ENCODE peak calls at places on chromosomes 11 and 22, in four cellular contexts. One of them, this sample, is unnamed.

GRCh38 chr22:30694638-30695350 is at the start of gene OSBP2:
- DNase-seq in Right ventricle myocardium superior: peak; percentile 64
- DNase-seq in progenitor cell of endocrine pancreas: peak; percentile 52
- DNase-seq in stimulated activated CD4-positive, alpha-beta T cell treated with anti-CD3 and anti-CD28 coated beads, Interleukin-15, amount 100 ng/mL, for 24 hours: peak; percentile 57
- DNase-seq in this sample: no peak

GRCh38 chr11:20088368-20089260 is 71.7 kb downstream of the DBX1 start:
- DNase-seq in stimulated activated CD4-positive, alpha-beta T cell treated with anti-CD3 and anti-CD28 coated beads, Interleukin-15, amount 100 ng/mL, for 24 hours: no peak
- DNase-seq in Right ventricle myocardium superior: no peak
- DNase-seq in progenitor cell of endocrine pancreas: no peak
- DNase-seq in this sample: no peak

GRCh38 chr11:92596596-92597317 is 372.1 kb downstream of the FAT3 start:
- DNase-seq in Right ventricle myocardium superior: no peak
- DNase-seq in progenitor cell of endocrine pancreas: no peak
- DNase-seq in stimulated activated CD4-positive, alpha-beta T cell treated with anti-CD3 and anti-CD28 coated beads, Interleukin-15, amount 100 ng/mL, for 24 hours: no peak
- DNase-seq in this sample: no peak

GRCh38 chr11:88305430-88305829 is 32.1 kb downstream of the CTSC start:
- DNase-seq in stimulated activated CD4-positive, alpha-beta T cell treated with anti-CD3 and anti-CD28 coated beads, Interleukin-15, amount 100 ng/mL, for 24 hours: no peak
- DNase-seq in progenitor cell of endocrine pancreas: no peak
- DNase-seq in Right ventricle myocardium superior: no peak
- DNase-seq in this sample: no peak

GRCh38 chr22:48299124-48299523 is 1528.5 kb downstream of the BRD1 start:
- DNase-seq in Right ventricle myocardium superior: no peak
- DNase-seq in stimulated activated CD4-positive, alpha-beta T cell treated with anti-CD3 and anti-CD28 coated beads, Interleukin-15, amount 100 ng/mL, for 24 hours: no peak
- DNase-seq in progenitor cell of endocrine pancreas: no peak
- DNase-seq in this sample: no peak

GRCh38 chr22:36379593-36380361 is 8.0 kb downstream of the MYH9 start:
- DNase-seq in progenitor cell of endocrine pancreas: no peak
- DNase-seq in Right ventricle myocardium superior: no peak
- DNase-seq in stimulated activated CD4-positive, alpha-beta T cell treated with anti-CD3 and anti-CD28 coated beads, Interleukin-15, amount 100 ng/mL, for 24 hours: peak; percentile 54
- DNase-seq in this sample: no peak

GRCh38 chr11:96303067-96303466 is 39.9 kb downstream of the MAML2 start:
- DNase-seq in Right ventricle myocardium superior: no peak
- DNase-seq in stimulated activated CD4-positive, alpha-beta T cell treated with anti-CD3 and anti-CD28 coated beads, Interleukin-15, amount 100 ng/mL, for 24 hours: no peak
- DNase-seq in progenitor cell of endocrine pancreas: no peak
- DNase-seq in this sample: no peak

GRCh38 chr22:37632174-37633081 is 7.0 kb upstream of the SH3BP1 start:
- DNase-seq in progenitor cell of endocrine pancreas: no peak
- DNase-seq in Right ventricle myocardium superior: no peak
- DNase-seq in stimulated activated CD4-positive, alpha-beta T cell treated with anti-CD3 and anti-CD28 coated beads, Interleukin-15, amount 100 ng/mL, for 24 hours: no peak
- DNase-seq in this sample: peak; percentile 30

GRCh38 chr11:130473056-130473794 is 24.8 kb downstream of the ADAMTS15 start:
- DNase-seq in stimulated activated CD4-positive, alpha-beta T cell treated with anti-CD3 and anti-CD28 coated beads, Interleukin-15, amount 100 ng/mL, for 24 hours: no peak
- DNase-seq in Right ventricle myocardium superior: no peak
- DNase-seq in progenitor cell of endocrine pancreas: no peak
- DNase-seq in this sample: no peak

GRCh38 chr11:12693485-12694181 is 19.4 kb downstream of the TEAD1 start:
- DNase-seq in progenitor cell of endocrine pancreas: no peak
- DNase-seq in stimulated activated CD4-positive, alpha-beta T cell treated with anti-CD3 and anti-CD28 coated beads, Interleukin-15, amount 100 ng/mL, for 24 hours: peak; percentile 40
- DNase-seq in Right ventricle myocardium superior: peak; percentile 59
- DNase-seq in this sample: peak; percentile 26

GRCh38 chr11:119155733-119156492 is 7.1 kb downstream of the ABCG4 start:
- DNase-seq in progenitor cell of endocrine pancreas: no peak
- DNase-seq in stimulated activated CD4-positive, alpha-beta T cell treated with anti-CD3 and anti-CD28 coated beads, Interleukin-15, amount 100 ng/mL, for 24 hours: no peak
- DNase-seq in Right ventricle myocardium superior: no peak
- DNase-seq in this sample: peak; percentile 70

GRCh38 chr11:130737041-130737830 is 179.0 kb downstream of the SNX19 start:
- DNase-seq in progenitor cell of endocrine pancreas: no peak
- DNase-seq in Right ventricle myocardium superior: no peak
- DNase-seq in stimulated activated CD4-positive, alpha-beta T cell treated with anti-CD3 and anti-CD28 coated beads, Interleukin-15, amount 100 ng/mL, for 24 hours: no peak
- DNase-seq in this sample: no peak

GRCh38 chr11:2673871-2674471 is 25.8 kb downstream of the KCNQ1OT1 start:
- DNase-seq in Right ventricle myocardium superior: no peak
- DNase-seq in progenitor cell of endocrine pancreas: no peak
- DNase-seq in stimulated activated CD4-positive, alpha-beta T cell treated with anti-CD3 and anti-CD28 coated beads, Interleukin-15, amount 100 ng/mL, for 24 hours: no peak
- DNase-seq in this sample: no peak

GRCh38 chr11:116187026-116187425 is 585.8 kb downstream of the BUD13 start:
- DNase-seq in stimulated activated CD4-positive, alpha-beta T cell treated with anti-CD3 and anti-CD28 coated beads, Interleukin-15, amount 100 ng/mL, for 24 hours: no peak
- DNase-seq in progenitor cell of endocrine pancreas: no peak
- DNase-seq in Right ventricle myocardium superior: no peak
- DNase-seq in this sample: no peak

GRCh38 chr11:122850076-122850631 is 11.9 kb downstream of the CRTAM start:
- DNase-seq in progenitor cell of endocrine pancreas: no peak
- DNase-seq in Right ventricle myocardium superior: no peak
- DNase-seq in stimulated activated CD4-positive, alpha-beta T cell treated with anti-CD3 and anti-CD28 coated beads, Interleukin-15, amount 100 ng/mL, for 24 hours: peak; percentile 50
- DNase-seq in this sample: no peak

GRCh38 chr22:38570841-38571364 is 920 bp upstream of the DMC1 start:
- DNase-seq in progenitor cell of endocrine pancreas: peak; percentile 12
- DNase-seq in Right ventricle myocardium superior: peak; percentile 49
- DNase-seq in stimulated activated CD4-positive, alpha-beta T cell treated with anti-CD3 and anti-CD28 coated beads, Interleukin-15, amount 100 ng/mL, for 24 hours: peak; percentile 54
- DNase-seq in this sample: no peak

GRCh38 chr22:36280379-36280778 is 27.4 kb downstream of the APOL1 start:
- DNase-seq in Right ventricle myocardium superior: no peak
- DNase-seq in progenitor cell of endocrine pancreas: no peak
- DNase-seq in stimulated activated CD4-positive, alpha-beta T cell treated with anti-CD3 and anti-CD28 coated beads, Interleukin-15, amount 100 ng/mL, for 24 hours: peak; percentile 15
- DNase-seq in this sample: no peak

GRCh38 chr11:118872403-118872821 is 11.3 kb upstream of the CXCR5 start:
- DNase-seq in stimulated activated CD4-positive, alpha-beta T cell treated with anti-CD3 and anti-CD28 coated beads, Interleukin-15, amount 100 ng/mL, for 24 hours: peak; percentile 80
- DNase-seq in Right ventricle myocardium superior: no peak
- DNase-seq in progenitor cell of endocrine pancreas: no peak
- DNase-seq in this sample: no peak

GRCh38 chr11:67023957-67024353 is 1.0 kb downstream of the SYT12 start:
- DNase-seq in Right ventricle myocardium superior: no peak
- DNase-seq in progenitor cell of endocrine pancreas: no peak
- DNase-seq in stimulated activated CD4-positive, alpha-beta T cell treated with anti-CD3 and anti-CD28 coated beads, Interleukin-15, amount 100 ng/mL, for 24 hours: no peak
- DNase-seq in this sample: no peak

GRCh38 chr22:49380828-49381114 is 446.9 kb downstream of the BRD1 start:
- DNase-seq in progenitor cell of endocrine pancreas: no peak
- DNase-seq in Right ventricle myocardium superior: no peak
- DNase-seq in stimulated activated CD4-positive, alpha-beta T cell treated with anti-CD3 and anti-CD28 coated beads, Interleukin-15, amount 100 ng/mL, for 24 hours: no peak
- DNase-seq in this sample: no peak

GRCh38 chr22:39611360-39611759 is 40.8 kb downstream of the CACNA1I start:
- DNase-seq in progenitor cell of endocrine pancreas: no peak
- DNase-seq in Right ventricle myocardium superior: no peak
- DNase-seq in stimulated activated CD4-positive, alpha-beta T cell treated with anti-CD3 and anti-CD28 coated beads, Interleukin-15, amount 100 ng/mL, for 24 hours: no peak
- DNase-seq in this sample: no peak

GRCh38 chr22:38104084-38104483 is 6.4 kb downstream of the BAIAP2L2 start:
- DNase-seq in stimulated activated CD4-positive, alpha-beta T cell treated with anti-CD3 and anti-CD28 coated beads, Interleukin-15, amount 100 ng/mL, for 24 hours: no peak
- DNase-seq in Right ventricle myocardium superior: peak; percentile 27
- DNase-seq in progenitor cell of endocrine pancreas: no peak
- DNase-seq in this sample: peak; percentile 43